ENCODE peak calls at places on chromosomes 12 and 14, in eight cellular contexts. One of them, this sample, is unnamed.

GRCh38 chr14:53847881-53848280 is 108.7 kb downstream of the BMP4 start:
- DNase-seq in stomach: no peak
- DNase-seq in SK-N-SH: no peak
- DNase-seq in spleen: no peak
- DNase-seq in transverse colon: no peak
- DNase-seq in HL-60: no peak
- DNase-seq in GM23338: no peak
- DNase-seq in upper lobe of left lung: no peak
- DNase-seq in this sample: no peak

GRCh38 chr12:53476769-53477209 is 22.5 kb downstream of the MAP3K12 start:
- DNase-seq in upper lobe of left lung: no peak
- DNase-seq in HL-60: no peak
- DNase-seq in stomach: no peak
- DNase-seq in SK-N-SH: peak; percentile 67
- DNase-seq in transverse colon: no peak
- DNase-seq in GM23338: peak; percentile 82
- DNase-seq in spleen: no peak
- DNase-seq in this sample: no peak

GRCh38 chr12:1527789-1528188 is 66.6 kb downstream of the FBXL14 start:
- DNase-seq in HL-60: no peak
- DNase-seq in GM23338: no peak
- DNase-seq in upper lobe of left lung: no peak
- DNase-seq in stomach: no peak
- DNase-seq in transverse colon: no peak
- DNase-seq in spleen: no peak
- DNase-seq in SK-N-SH: no peak
- DNase-seq in this sample: no peak

GRCh38 chr12:45914090-45914489 is 76.3 kb downstream of the SCAF11 start:
- DNase-seq in stomach: no peak
- DNase-seq in transverse colon: no peak
- DNase-seq in HL-60: no peak
- DNase-seq in SK-N-SH: no peak
- DNase-seq in GM23338: peak; percentile 20
- DNase-seq in spleen: no peak
- DNase-seq in upper lobe of left lung: no peak
- DNase-seq in this sample: no peak

GRCh38 chr12:96238336-96239031 is 44.3 kb downstream of the ELK3 start:
- DNase-seq in spleen: peak; percentile 69
- DNase-seq in SK-N-SH: no peak
- DNase-seq in upper lobe of left lung: peak; percentile 64
- DNase-seq in stomach: no peak
- DNase-seq in transverse colon: no peak
- DNase-seq in GM23338: no peak
- DNase-seq in HL-60: no peak
- DNase-seq in this sample: no peak

GRCh38 chr14:54209501-54210231 is 187.1 kb upstream of the CDKN3 start:
- DNase-seq in SK-N-SH: no peak
- DNase-seq in spleen: no peak
- DNase-seq in upper lobe of left lung: no peak
- DNase-seq in GM23338: no peak
- DNase-seq in transverse colon: no peak
- DNase-seq in stomach: no peak
- DNase-seq in HL-60: no peak
- DNase-seq in this sample: no peak

GRCh38 chr14:61737913-61738312 is 24.3 kb upstream of the SNAPC1 start:
- DNase-seq in transverse colon: no peak
- DNase-seq in GM23338: no peak
- DNase-seq in HL-60: no peak
- DNase-seq in upper lobe of left lung: no peak
- DNase-seq in stomach: no peak
- DNase-seq in spleen: no peak
- DNase-seq in SK-N-SH: no peak
- DNase-seq in this sample: no peak

GRCh38 chr12:12305568-12306300 is 38.9 kb upstream of the LRP6 start:
- DNase-seq in GM23338: no peak
- DNase-seq in upper lobe of left lung: no peak
- DNase-seq in SK-N-SH: no peak
- DNase-seq in transverse colon: no peak
- DNase-seq in stomach: no peak
- DNase-seq in spleen: no peak
- DNase-seq in HL-60: no peak
- DNase-seq in this sample: no peak

GRCh38 chr12:109718390-109718789 is 4.8 kb downstream of the FAM222A start:
- DNase-seq in upper lobe of left lung: no peak
- DNase-seq in SK-N-SH: peak; percentile 52
- DNase-seq in GM23338: peak; percentile 90
- DNase-seq in spleen: no peak
- DNase-seq in HL-60: no peak
- DNase-seq in transverse colon: no peak
- DNase-seq in stomach: no peak
- DNase-seq in this sample: no peak

GRCh38 chr14:104187931-104188726 is 49.7 kb downstream of the KIF26A start:
- DNase-seq in HL-60: no peak
- DNase-seq in upper lobe of left lung: peak; percentile 52
- DNase-seq in stomach: peak; percentile 47
- DNase-seq in GM23338: peak; percentile 54
- DNase-seq in spleen: no peak
- DNase-seq in SK-N-SH: no peak
- DNase-seq in transverse colon: peak; percentile 71
- DNase-seq in this sample: no peak

GRCh38 chr12:4015225-4016076 is 142.3 kb upstream of the PARP11 start:
- DNase-seq in upper lobe of left lung: no peak
- DNase-seq in stomach: peak; percentile 40
- DNase-seq in SK-N-SH: no peak
- DNase-seq in GM23338: no peak
- DNase-seq in spleen: no peak
- DNase-seq in transverse colon: peak; percentile 68
- DNase-seq in HL-60: no peak
- DNase-seq in this sample: no peak

GRCh38 chr12:4012073-4012472 is 138.9 kb upstream of the PARP11 start:
- DNase-seq in GM23338: no peak
- DNase-seq in HL-60: no peak
- DNase-seq in upper lobe of left lung: no peak
- DNase-seq in transverse colon: no peak
- DNase-seq in spleen: no peak
- DNase-seq in stomach: no peak
- DNase-seq in SK-N-SH: no peak
- DNase-seq in this sample: no peak

GRCh38 chr12:4011597-4011996 is 138.4 kb upstream of the PARP11 start:
- DNase-seq in stomach: no peak
- DNase-seq in GM23338: no peak
- DNase-seq in HL-60: no peak
- DNase-seq in transverse colon: no peak
- DNase-seq in spleen: no peak
- DNase-seq in SK-N-SH: no peak
- DNase-seq in upper lobe of left lung: no peak
- DNase-seq in this sample: no peak

GRCh38 chr12:4012977-4013968 is 140.1 kb upstream of the PARP11 start:
- DNase-seq in spleen: no peak
- DNase-seq in GM23338: no peak
- DNase-seq in stomach: no peak
- DNase-seq in SK-N-SH: no peak
- DNase-seq in HL-60: no peak
- DNase-seq in transverse colon: no peak
- DNase-seq in upper lobe of left lung: no peak
- DNase-seq in this sample: no peak

GRCh38 chr12:4014858-4015224 is 141.6 kb upstream of the PARP11 start:
- DNase-seq in spleen: no peak
- DNase-seq in GM23338: no peak
- DNase-seq in transverse colon: no peak
- DNase-seq in upper lobe of left lung: no peak
- DNase-seq in HL-60: no peak
- DNase-seq in SK-N-SH: no peak
- DNase-seq in stomach: no peak
- DNase-seq in this sample: no peak
- H3K4me3 ChIP-seq in spleen: no peak overlapping the region
- H3K4me3 ChIP-seq in GM23338: no peak overlapping the region
- H3K4me3 ChIP-seq in transverse colon: no peak overlapping the region
- H3K4me3 ChIP-seq in upper lobe of left lung: no peak overlapping the region
- H3K4me3 ChIP-seq in HL-60: no peak overlapping the region
- H3K4me3 ChIP-seq in SK-N-SH: no peak overlapping the region
- H3K4me3 ChIP-seq in stomach: no peak overlapping the region
- H3K4me3 ChIP-seq in this sample: no peak overlapping the region

GRCh38 chr14:60331201-60332045 is 82.4 kb downstream of the PPM1A start:
- DNase-seq in stomach: peak; percentile 73
- DNase-seq in SK-N-SH: peak; percentile 73
- DNase-seq in transverse colon: peak; percentile 74
- DNase-seq in GM23338: peak; percentile 96
- DNase-seq in HL-60: peak; percentile 29
- DNase-seq in spleen: peak; percentile 91
- DNase-seq in upper lobe of left lung: peak; percentile 54
- DNase-seq in this sample: no peak
- H3K27ac ChIP-seq in stomach: peak overlapping the region; percentile 66
- H3K27ac ChIP-seq in SK-N-SH: no peak overlapping the region
- H3K27ac ChIP-seq in transverse colon: peak overlapping the region; percentile 46
- H3K27ac ChIP-seq in GM23338: no peak overlapping the region
- H3K27ac ChIP-seq in HL-60: peak overlapping the region; percentile 15
- H3K27ac ChIP-seq in spleen: peak overlapping the region; percentile 81
- H3K27ac ChIP-seq in upper lobe of left lung: no peak overlapping the region
- H3K27ac ChIP-seq in this sample: no peak overlapping the region

GRCh38 chr12:106136263-106136662 is 2.5 kb downstream of the NUAK1 start:
- DNase-seq in upper lobe of left lung: no peak
- DNase-seq in SK-N-SH: peak; percentile 70
- DNase-seq in transverse colon: peak; percentile 86
- DNase-seq in stomach: peak; percentile 90
- DNase-seq in GM23338: peak; percentile 97
- DNase-seq in HL-60: no peak
- DNase-seq in spleen: peak; percentile 90
- DNase-seq in this sample: peak; percentile 64
- TF ChIP-seq POLR2AphosphoS5 in upper lobe of left lung: no peak
- TF ChIP-seq POLR2AphosphoS5 in SK-N-SH: peak; percentile 74
- TF ChIP-seq POLR2AphosphoS5 in transverse colon: no peak
- TF ChIP-seq POLR2AphosphoS5 in stomach: peak; percentile 22
- TF ChIP-seq POLR2AphosphoS5 in GM23338: no peak
- TF ChIP-seq POLR2AphosphoS5 in HL-60: no peak
- TF ChIP-seq POLR2AphosphoS5 in spleen: no peak
- TF ChIP-seq POLR2AphosphoS5 in this sample: no peak

DNA sequence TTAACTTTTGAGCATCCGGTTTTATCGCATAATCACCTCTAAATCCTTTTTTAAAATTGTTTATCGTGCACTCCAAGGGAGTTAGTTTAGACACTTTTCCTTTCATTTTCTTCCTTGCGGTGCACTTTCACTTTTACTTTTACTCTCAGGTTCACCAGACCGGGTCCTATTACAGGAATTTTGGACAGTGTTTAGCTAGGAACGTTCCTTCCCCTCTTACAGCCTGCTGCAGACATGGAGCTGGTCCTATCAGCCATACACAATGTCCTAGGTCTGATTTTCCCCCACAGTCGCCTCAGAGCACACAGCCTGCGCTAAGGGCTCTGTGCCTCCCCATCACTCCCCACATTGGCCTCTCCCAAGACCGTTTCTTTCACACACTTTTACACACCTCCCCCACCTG is 103.9 kb downstream of the ALG10 start:
- DNase-seq in spleen: no peak
- DNase-seq in GM23338: no peak
- DNase-seq in HL-60: no peak
- DNase-seq in upper lobe of left lung: no peak
- DNase-seq in transverse colon: no peak
- DNase-seq in stomach: no peak
- DNase-seq in SK-N-SH: no peak
- DNase-seq in this sample: no peak
- H3K4me3 ChIP-seq in spleen: no peak overlapping the region
- H3K4me3 ChIP-seq in GM23338: no peak overlapping the region
- H3K4me3 ChIP-seq in HL-60: no peak overlapping the region
- H3K4me3 ChIP-seq in upper lobe of left lung: no peak overlapping the region
- H3K4me3 ChIP-seq in transverse colon: no peak overlapping the region
- H3K4me3 ChIP-seq in stomach: peak overlapping the region; percentile 5
- H3K4me3 ChIP-seq in SK-N-SH: peak overlapping the region; percentile 43
- H3K4me3 ChIP-seq in this sample: no peak overlapping the region

DNA sequence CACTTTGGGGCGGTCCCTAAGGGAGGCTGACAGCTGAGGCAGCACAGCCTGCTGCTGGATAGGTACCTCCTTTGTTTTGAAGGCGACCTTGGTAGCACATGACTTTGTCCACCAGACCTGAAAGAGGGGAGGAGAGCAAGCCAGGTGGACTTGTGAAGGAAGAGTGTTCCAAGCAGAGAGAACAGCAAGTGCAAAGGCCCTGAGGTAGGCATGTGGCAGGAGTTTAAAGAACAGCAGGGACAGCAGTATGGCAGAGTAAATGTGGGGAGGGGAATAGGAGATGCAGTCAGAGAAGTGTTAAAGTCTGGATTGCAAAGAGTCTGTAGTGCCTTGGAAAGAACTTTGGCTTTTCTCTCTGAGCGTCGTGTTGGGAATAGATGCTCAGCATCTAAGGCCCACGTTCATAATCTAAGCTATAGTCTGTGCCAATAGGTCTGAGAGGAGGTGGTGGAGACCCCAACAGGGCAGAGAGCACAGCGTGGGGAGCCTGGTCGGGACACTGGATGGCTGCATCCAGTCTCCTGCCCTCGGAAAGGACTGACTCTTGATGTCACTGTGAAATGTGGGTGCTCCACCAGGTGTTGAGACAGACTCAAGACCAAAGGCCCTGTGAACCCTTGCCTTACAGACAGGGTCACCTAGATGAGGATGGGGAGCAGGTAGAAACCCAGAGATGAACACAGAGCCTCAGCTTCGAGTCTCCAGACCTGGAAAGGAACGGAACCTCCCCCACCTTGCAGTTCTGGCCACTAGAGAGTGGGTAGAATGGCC is 242.1 kb upstream of the PWP1 start:
- DNase-seq in HL-60: no peak
- DNase-seq in stomach: no peak
- DNase-seq in spleen: peak; percentile 58
- DNase-seq in transverse colon: no peak
- DNase-seq in upper lobe of left lung: no peak
- DNase-seq in SK-N-SH: no peak
- DNase-seq in GM23338: no peak
- DNase-seq in this sample: no peak
- H3K27ac ChIP-seq in HL-60: no peak overlapping the region
- H3K27ac ChIP-seq in stomach: no peak overlapping the region
- H3K27ac ChIP-seq in spleen: no peak overlapping the region
- H3K27ac ChIP-seq in transverse colon: no peak overlapping the region
- H3K27ac ChIP-seq in upper lobe of left lung: no peak overlapping the region
- H3K27ac ChIP-seq in SK-N-SH: no peak overlapping the region
- H3K27ac ChIP-seq in GM23338: no peak overlapping the region
- H3K27ac ChIP-seq in this sample: no peak overlapping the region

This sample was measured in SK-N-MC.